ENCODE peak calls at places on chromosomes 5 and 9, in five cellular contexts. One of them, this sample, is unnamed.

GRCh38 chr9:38416461-38416860 is 7.8 kb downstream of the IGFBPL1 start:
- DNase-seq in glomerular endothelial cell: no peak
- DNase-seq in neural progenitor cell: no peak
- DNase-seq in GM12891: no peak
- DNase-seq in aorta: no peak
- DNase-seq in this sample: no peak

GRCh38 chr5:115806986-115807653 is 9.3 kb downstream of the CDO1 start:
- DNase-seq in glomerular endothelial cell: no peak
- DNase-seq in neural progenitor cell: no peak
- DNase-seq in GM12891: no peak
- DNase-seq in aorta: no peak
- DNase-seq in this sample: no peak

GRCh38 chr5:160799160-160799559 is 52.9 kb downstream of the ATP10B start:
- DNase-seq in glomerular endothelial cell: no peak
- DNase-seq in neural progenitor cell: no peak
- DNase-seq in GM12891: no peak
- DNase-seq in aorta: no peak
- DNase-seq in this sample: no peak

GRCh38 chr5:77644443-77645157 is 6.1 kb upstream of the OTP start:
- DNase-seq in glomerular endothelial cell: no peak
- DNase-seq in neural progenitor cell: peak
- DNase-seq in GM12891: no peak
- DNase-seq in aorta: no peak
- DNase-seq in this sample: peak

GRCh38 chr9:99377790-99378775 is 156.0 kb downstream of the SEC61B start:
- DNase-seq in glomerular endothelial cell: no peak
- DNase-seq in neural progenitor cell: peak
- DNase-seq in GM12891: no peak
- DNase-seq in aorta: no peak
- DNase-seq in this sample: no peak

GRCh38 chr5:30620481-30621085 is 572.9 kb upstream of the CDH6 start:
- DNase-seq in glomerular endothelial cell: no peak
- DNase-seq in neural progenitor cell: peak
- DNase-seq in GM12891: no peak
- DNase-seq in aorta: no peak
- DNase-seq in this sample: no peak

GRCh38 chr5:141838326-141839014 is 39.7 kb downstream of the PCDH1 start:
- DNase-seq in glomerular endothelial cell: no peak
- DNase-seq in neural progenitor cell: no peak
- DNase-seq in GM12891: no peak
- DNase-seq in aorta: no peak
- DNase-seq in this sample: peak

GRCh38 chr5:141705503-141705902 is 23.5 kb upstream of the ARAP3 start:
- DNase-seq in glomerular endothelial cell: no peak
- DNase-seq in neural progenitor cell: no peak
- DNase-seq in GM12891: no peak
- DNase-seq in aorta: no peak
- DNase-seq in this sample: no peak

GRCh38 chr9:82555408-82555807 is 507.5 kb downstream of the RASEF start:
- DNase-seq in glomerular endothelial cell: no peak
- DNase-seq in neural progenitor cell: no peak
- DNase-seq in GM12891: no peak
- DNase-seq in aorta: no peak
- DNase-seq in this sample: no peak

GRCh38 chr5:142512041-142512679 is 173.7 kb downstream of the FGF1 start:
- DNase-seq in glomerular endothelial cell: no peak
- DNase-seq in neural progenitor cell: peak
- DNase-seq in GM12891: no peak
- DNase-seq in aorta: no peak
- DNase-seq in this sample: no peak

GRCh38 chr5:37111426-37112382 is 137.5 kb downstream of the CPLANE1 start:
- DNase-seq in glomerular endothelial cell: no peak
- DNase-seq in neural progenitor cell: no peak
- DNase-seq in GM12891: peak
- DNase-seq in aorta: no peak
- DNase-seq in this sample: no peak

GRCh38 chr5:113058269-113058668 is 81.7 kb downstream of the DCP2 start:
- DNase-seq in glomerular endothelial cell: no peak
- DNase-seq in neural progenitor cell: no peak
- DNase-seq in GM12891: no peak
- DNase-seq in aorta: no peak
- DNase-seq in this sample: no peak

GRCh38 chr5:68659876-68660275 is 433.9 kb upstream of the SLC30A5 start:
- DNase-seq in glomerular endothelial cell: no peak
- DNase-seq in neural progenitor cell: no peak
- DNase-seq in GM12891: no peak
- DNase-seq in aorta: no peak
- DNase-seq in this sample: no peak

GRCh38 chr9:112042769-112043168 is 132.3 kb downstream of the SUSD1 start:
- DNase-seq in glomerular endothelial cell: no peak
- DNase-seq in neural progenitor cell: no peak
- DNase-seq in GM12891: no peak
- DNase-seq in aorta: no peak
- DNase-seq in this sample: no peak

GRCh38 chr5:180464603-180464970 is 29.6 kb upstream of the CNOT6 start:
- DNase-seq in glomerular endothelial cell: no peak
- DNase-seq in neural progenitor cell: no peak
- DNase-seq in GM12891: no peak
- DNase-seq in aorta: peak
- DNase-seq in this sample: no peak

GRCh38 chr5:111999286-111999685 is 242.3 kb upstream of the NREP start:
- DNase-seq in glomerular endothelial cell: no peak
- DNase-seq in neural progenitor cell: no peak
- DNase-seq in GM12891: no peak
- DNase-seq in aorta: no peak
- DNase-seq in this sample: no peak

GRCh38 chr5:80190960-80191359 is 64.9 kb downstream of the SERINC5 start:
- DNase-seq in glomerular endothelial cell: no peak
- DNase-seq in neural progenitor cell: no peak
- DNase-seq in GM12891: no peak
- DNase-seq in aorta: no peak
- DNase-seq in this sample: no peak

GRCh38 chr5:112165897-112166737 is 253.0 kb downstream of the EPB41L4A start:
- DNase-seq in glomerular endothelial cell: no peak
- DNase-seq in neural progenitor cell: no peak
- DNase-seq in GM12891: no peak
- DNase-seq in aorta: no peak
- DNase-seq in this sample: no peak

GRCh38 chr9:121684381-121685145 is 33.1 kb downstream of the DAB2IP start:
- DNase-seq in glomerular endothelial cell: no peak
- DNase-seq in neural progenitor cell: peak
- DNase-seq in GM12891: peak
- DNase-seq in aorta: peak
- DNase-seq in this sample: no peak

GRCh38 chr5:91219803-91220371 is 163.2 kb downstream of the ARRDC3 start:
- DNase-seq in glomerular endothelial cell: peak
- DNase-seq in neural progenitor cell: peak
- DNase-seq in GM12891: no peak
- DNase-seq in aorta: no peak
- DNase-seq in this sample: peak

GRCh38 chr9:129944501-129945116 is 98.4 kb downstream of the FNBP1 start:
- DNase-seq in glomerular endothelial cell: no peak
- DNase-seq in neural progenitor cell: no peak
- DNase-seq in GM12891: no peak
- DNase-seq in aorta: no peak
- DNase-seq in this sample: no peak

GRCh38 chr5:114367029-114367428 is 5.2 kb downstream of the KCNN2 start:
- DNase-seq in glomerular endothelial cell: no peak
- DNase-seq in neural progenitor cell: no peak
- DNase-seq in GM12891: no peak
- DNase-seq in aorta: no peak
- DNase-seq in this sample: no peak

GRCh38 chr5:66796306-66797292 is 200.4 kb downstream of the MAST4 start:
- DNase-seq in glomerular endothelial cell: no peak
- DNase-seq in neural progenitor cell: no peak
- DNase-seq in GM12891: no peak
- DNase-seq in aorta: no peak
- DNase-seq in this sample: no peak

GRCh38 chr5:137706841-137707240 is 29.0 kb downstream of the KLHL3 start:
- DNase-seq in glomerular endothelial cell: peak
- DNase-seq in neural progenitor cell: no peak
- DNase-seq in GM12891: no peak
- DNase-seq in aorta: no peak
- DNase-seq in this sample: no peak

GRCh38 chr9:95067888-95068287 is 249.6 kb downstream of the FANCC start:
- DNase-seq in glomerular endothelial cell: no peak
- DNase-seq in neural progenitor cell: no peak
- DNase-seq in GM12891: no peak
- DNase-seq in aorta: no peak
- DNase-seq in this sample: no peak

GRCh38 chr5:178941361-178941760 is 363 bp downstream of the ZNF454 start:
- DNase-seq in glomerular endothelial cell: no peak
- DNase-seq in neural progenitor cell: no peak
- DNase-seq in GM12891: no peak
- DNase-seq in aorta: peak
- DNase-seq in this sample: no peak

GRCh38 chr9:84874583-84874982 is 205.1 kb downstream of the NTRK2 start:
- DNase-seq in glomerular endothelial cell: no peak
- DNase-seq in neural progenitor cell: no peak
- DNase-seq in GM12891: no peak
- DNase-seq in aorta: no peak
- DNase-seq in this sample: no peak

GRCh38 chr9:110112792-110113191 is 95.2 kb downstream of the C9orf152 start:
- DNase-seq in glomerular endothelial cell: no peak
- DNase-seq in neural progenitor cell: no peak
- DNase-seq in GM12891: no peak
- DNase-seq in aorta: no peak
- DNase-seq in this sample: no peak

GRCh38 chr9:35951736-35952135 is 6.2 kb downstream of the OR2S2 start:
- DNase-seq in glomerular endothelial cell: peak
- DNase-seq in neural progenitor cell: no peak
- DNase-seq in GM12891: no peak
- DNase-seq in aorta: no peak
- DNase-seq in this sample: no peak

GRCh38 chr5:111697215-111697614 is 59.8 kb downstream of the NREP start:
- DNase-seq in glomerular endothelial cell: peak
- DNase-seq in neural progenitor cell: no peak
- DNase-seq in GM12891: no peak
- DNase-seq in aorta: no peak
- DNase-seq in this sample: peak

GRCh38 chr9:22447607-22448305 is 1.1 kb downstream of the DMRTA1 start:
- DNase-seq in glomerular endothelial cell: no peak
- DNase-seq in neural progenitor cell: peak
- DNase-seq in GM12891: no peak
- DNase-seq in aorta: no peak
- DNase-seq in this sample: peak

GRCh38 chr5:77077821-77078176 is 9.3 kb downstream of the ZBED3 start:
- DNase-seq in glomerular endothelial cell: no peak
- DNase-seq in neural progenitor cell: no peak
- DNase-seq in GM12891: no peak
- DNase-seq in aorta: no peak
- DNase-seq in this sample: no peak

GRCh38 chr5:153358315-153358976 is 132.0 kb upstream of the GRIA1 start:
- DNase-seq in glomerular endothelial cell: no peak
- DNase-seq in neural progenitor cell: no peak
- DNase-seq in GM12891: no peak
- DNase-seq in aorta: no peak
- DNase-seq in this sample: no peak

GRCh38 chr5:157955541-157956172 is 96.7 kb upstream of the CLINT1 start:
- DNase-seq in glomerular endothelial cell: no peak
- DNase-seq in neural progenitor cell: no peak
- DNase-seq in GM12891: no peak
- DNase-seq in aorta: no peak
- DNase-seq in this sample: no peak

GRCh38 chr5:73299017-73299630 is 126.1 kb downstream of the TMEM174 start:
- DNase-seq in glomerular endothelial cell: no peak
- DNase-seq in neural progenitor cell: peak
- DNase-seq in GM12891: no peak
- DNase-seq in aorta: peak
- DNase-seq in this sample: peak

GRCh38 chr5:58738336-58738735 is 155.5 kb downstream of the RAB3C start:
- DNase-seq in glomerular endothelial cell: no peak
- DNase-seq in neural progenitor cell: no peak
- DNase-seq in GM12891: no peak
- DNase-seq in aorta: no peak
- DNase-seq in this sample: no peak

GRCh38 chr5:460413-460700 is 17.4 kb downstream of the EXOC3 start:
- DNase-seq in glomerular endothelial cell: no peak
- DNase-seq in neural progenitor cell: no peak
- DNase-seq in GM12891: no peak
- DNase-seq in aorta: no peak
- DNase-seq in this sample: no peak